ENCODE peak calls at places on chromosomes 5 and 9, in four cellular contexts. K is amniotic stem cell; U is stimulated activated CD8-positive, alpha-beta memory T cell treated with anti-CD3 and anti-CD28 coated beads, Interleukin-4, amount 100 ng/mL, for 1 hour; Y is ovary. T is an unnamed sample.

GRCh38 chr9:37031902-37032301 is 2.2 kb downstream of the PAX5 start:
- DNase-seq in K (no peak), U (no peak), Y (no peak), T (no peak)

GRCh38 chr5:164191240-164191639 is 685.8 kb downstream of the MAT2B start:
- DNase-seq in K (no peak), U (no peak), Y (no peak), T (no peak)

GRCh38 chr5:72185717-72186388 is 78.6 kb downstream of the MAP1B start:
- DNase-seq in K (no peak), U (no peak), Y (no peak), T (no peak)

GRCh38 chr9:110555971-110556370 is 23.6 kb downstream of the SVEP1 start:
- DNase-seq in K (peak), U (no peak), Y (peak), T (peak)

GRCh38 chr5:117455236-117456233 is 880.9 kb upstream of the SEMA6A start:
- DNase-seq in K (no peak), U (no peak), Y (no peak), T (no peak)

GRCh38 chr5:54628049-54628448 is 110.5 kb downstream of the SNX18 start:
- DNase-seq in K (no peak), U (no peak), Y (no peak), T (no peak)

GRCh38 chr9:129936222-129936621 is 101.0 kb downstream of the USP20 start:
- DNase-seq in K (no peak), U (no peak), Y (no peak), T (no peak)

GRCh38 chr5:176630681-176631222 is 277 bp downstream of the EIF4E1B start:
- DNase-seq in K (no peak), U (no peak), Y (no peak), T (no peak)

GRCh38 chr5:2181164-2181956 is 298.6 kb upstream of the IRX4 start:
- DNase-seq in K (no peak), U (no peak), Y (no peak), T (no peak)

GRCh38 chr9:15977438-15977837 is 424.6 kb downstream of the CCDC171 start:
- DNase-seq in K (no peak), U (no peak), Y (no peak), T (no peak)

GRCh38 chr9:115099891-115100290 is 18.1 kb downstream of the TNC start:
- DNase-seq in K (no peak), U (no peak), Y (no peak), T (no peak)

GRCh38 chr5:96997265-96997859 is 61.5 kb downstream of the LNPEP start:
- DNase-seq in K (no peak), U (no peak), Y (no peak), T (no peak)